ENCODE peak calls at places on chromosomes 4 and X, in nine cellular contexts. One of them, this sample, is unnamed.

GRCh38 chrX:150352581-150352980 is 10.5 kb upstream of the MAMLD1 start:
- DNase-seq in upper lobe of right lung: no peak
- DNase-seq in transverse colon: no peak
- DNase-seq in A549: no peak
- DNase-seq in body of pancreas: no peak
- DNase-seq in lower lobe of right lung: no peak
- DNase-seq in fibroblast of lung: peak; percentile 62
- DNase-seq in ovary: no peak
- DNase-seq in prostate gland: no peak
- DNase-seq in this sample: no peak

GRCh38 chr4:128107766-128108165 is 46.7 kb downstream of the LARP1B start:
- DNase-seq in upper lobe of right lung: no peak
- DNase-seq in transverse colon: no peak
- DNase-seq in A549: no peak
- DNase-seq in body of pancreas: no peak
- DNase-seq in lower lobe of right lung: no peak
- DNase-seq in fibroblast of lung: peak; percentile 5
- DNase-seq in ovary: no peak
- DNase-seq in prostate gland: no peak
- DNase-seq in this sample: no peak

GRCh38 chr4:15149842-15150592 is 147.7 kb downstream of the CPEB2 start:
- DNase-seq in upper lobe of right lung: peak; percentile 82
- DNase-seq in transverse colon: peak; percentile 46
- DNase-seq in A549: peak; percentile 43
- DNase-seq in body of pancreas: peak; percentile 52
- DNase-seq in lower lobe of right lung: peak; percentile 82
- DNase-seq in fibroblast of lung: peak; percentile 80
- DNase-seq in ovary: peak; percentile 81
- DNase-seq in prostate gland: peak; percentile 94
- DNase-seq in this sample: peak; percentile 73

GRCh38 chrX:42366181-42366580 is 411.8 kb downstream of the PPP1R2C start:
- DNase-seq in upper lobe of right lung: no peak
- DNase-seq in transverse colon: no peak
- DNase-seq in A549: no peak
- DNase-seq in body of pancreas: no peak
- DNase-seq in lower lobe of right lung: no peak
- DNase-seq in fibroblast of lung: no peak
- DNase-seq in ovary: no peak
- DNase-seq in prostate gland: no peak
- DNase-seq in this sample: no peak

GRCh38 chr4:188647820-188648380 is 508.7 kb downstream of the TRIML1 start:
- DNase-seq in upper lobe of right lung: no peak
- DNase-seq in transverse colon: no peak
- DNase-seq in A549: no peak
- DNase-seq in body of pancreas: no peak
- DNase-seq in lower lobe of right lung: no peak
- DNase-seq in fibroblast of lung: no peak
- DNase-seq in ovary: no peak
- DNase-seq in prostate gland: no peak
- DNase-seq in this sample: no peak

GRCh38 chr4:184824081-184824775 is 1.5 kb downstream of the ACSL1 start:
- DNase-seq in upper lobe of right lung: no peak
- DNase-seq in transverse colon: no peak
- DNase-seq in A549: no peak
- DNase-seq in body of pancreas: no peak
- DNase-seq in lower lobe of right lung: no peak
- DNase-seq in fibroblast of lung: no peak
- DNase-seq in ovary: no peak
- DNase-seq in prostate gland: no peak
- DNase-seq in this sample: no peak

GRCh38 chr4:1714303-1715001 is 2.3 kb upstream of the SLBP start:
- DNase-seq in upper lobe of right lung: peak; percentile 36
- DNase-seq in transverse colon: no peak
- DNase-seq in A549: no peak
- DNase-seq in body of pancreas: no peak
- DNase-seq in lower lobe of right lung: no peak
- DNase-seq in fibroblast of lung: no peak
- DNase-seq in ovary: peak; percentile 9
- DNase-seq in prostate gland: no peak
- DNase-seq in this sample: no peak

GRCh38 chr4:53478671-53479456 is 101.4 kb downstream of the FIP1L1 start:
- DNase-seq in upper lobe of right lung: no peak
- DNase-seq in transverse colon: no peak
- DNase-seq in A549: no peak
- DNase-seq in body of pancreas: no peak
- DNase-seq in lower lobe of right lung: no peak
- DNase-seq in fibroblast of lung: peak; percentile 89
- DNase-seq in ovary: no peak
- DNase-seq in prostate gland: no peak
- DNase-seq in this sample: peak; percentile 75

GRCh38 chr4:138241281-138242075 is 671 bp downstream of the SLC7A11 start:
- DNase-seq in upper lobe of right lung: no peak
- DNase-seq in transverse colon: no peak
- DNase-seq in A549: no peak
- DNase-seq in body of pancreas: peak; percentile 51
- DNase-seq in lower lobe of right lung: no peak
- DNase-seq in fibroblast of lung: peak; percentile 45
- DNase-seq in ovary: no peak
- DNase-seq in prostate gland: no peak
- DNase-seq in this sample: peak; percentile 42

DNA sequence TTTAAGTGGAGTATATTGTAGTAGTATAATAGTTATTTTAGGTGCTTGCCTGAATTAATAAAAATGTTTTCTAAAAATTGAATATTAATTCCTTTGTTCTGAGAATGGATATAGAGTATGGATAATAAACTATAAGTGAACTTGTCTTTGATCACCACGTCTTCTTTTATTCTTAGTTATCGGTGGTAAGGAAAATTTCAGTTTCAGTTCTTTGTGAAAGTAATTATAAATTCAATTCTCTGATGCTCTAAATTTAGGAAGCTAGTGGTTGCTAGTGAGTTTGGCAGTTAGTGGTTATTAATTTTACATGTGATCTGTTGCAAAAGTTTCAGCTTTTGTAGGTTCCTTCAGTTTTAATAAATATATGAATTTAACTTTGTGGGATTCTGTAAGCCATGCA is 30.8 kb downstream of the MRPL1 start:
- DNase-seq in upper lobe of right lung: no peak
- DNase-seq in transverse colon: no peak
- DNase-seq in A549: no peak
- DNase-seq in body of pancreas: no peak
- DNase-seq in lower lobe of right lung: no peak
- DNase-seq in fibroblast of lung: no peak
- DNase-seq in ovary: no peak
- DNase-seq in prostate gland: no peak
- DNase-seq in this sample: no peak
- H3K27ac ChIP-seq in upper lobe of right lung: no peak overlapping the region
- H3K27ac ChIP-seq in transverse colon: no peak overlapping the region
- H3K27ac ChIP-seq in A549: no peak overlapping the region
- H3K27ac ChIP-seq in body of pancreas: no peak overlapping the region
- H3K27ac ChIP-seq in lower lobe of right lung: no peak overlapping the region
- H3K27ac ChIP-seq in fibroblast of lung: no peak overlapping the region
- H3K27ac ChIP-seq in ovary: no peak overlapping the region
- H3K27ac ChIP-seq in prostate gland: no peak overlapping the region
- H3K27ac ChIP-seq in this sample: no peak overlapping the region

GRCh38 chr4:145870155-145871020 is 68.2 kb downstream of the ZNF827 start:
- DNase-seq in upper lobe of right lung: no peak
- DNase-seq in transverse colon: no peak
- DNase-seq in A549: no peak
- DNase-seq in body of pancreas: no peak
- DNase-seq in lower lobe of right lung: no peak
- DNase-seq in fibroblast of lung: no peak
- DNase-seq in ovary: no peak
- DNase-seq in prostate gland: no peak
- DNase-seq in this sample: no peak

GRCh38 chr4:145871209-145871608 is 67.4 kb downstream of the ZNF827 start:
- DNase-seq in upper lobe of right lung: no peak
- DNase-seq in transverse colon: no peak
- DNase-seq in A549: no peak
- DNase-seq in body of pancreas: no peak
- DNase-seq in lower lobe of right lung: no peak
- DNase-seq in fibroblast of lung: no peak
- DNase-seq in ovary: no peak
- DNase-seq in prostate gland: no peak
- DNase-seq in this sample: no peak

GRCh38 chr4:145867416-145867815 is 71.2 kb downstream of the ZNF827 start:
- DNase-seq in upper lobe of right lung: no peak
- DNase-seq in transverse colon: no peak
- DNase-seq in A549: no peak
- DNase-seq in body of pancreas: no peak
- DNase-seq in lower lobe of right lung: no peak
- DNase-seq in fibroblast of lung: no peak
- DNase-seq in ovary: no peak
- DNase-seq in prostate gland: no peak
- DNase-seq in this sample: no peak

GRCh38 chr4:145865274-145865941 is 73.2 kb downstream of the ZNF827 start:
- DNase-seq in upper lobe of right lung: no peak
- DNase-seq in transverse colon: no peak
- DNase-seq in A549: no peak
- DNase-seq in body of pancreas: no peak
- DNase-seq in lower lobe of right lung: no peak
- DNase-seq in fibroblast of lung: no peak
- DNase-seq in ovary: no peak
- DNase-seq in prostate gland: no peak
- DNase-seq in this sample: no peak

DNA sequence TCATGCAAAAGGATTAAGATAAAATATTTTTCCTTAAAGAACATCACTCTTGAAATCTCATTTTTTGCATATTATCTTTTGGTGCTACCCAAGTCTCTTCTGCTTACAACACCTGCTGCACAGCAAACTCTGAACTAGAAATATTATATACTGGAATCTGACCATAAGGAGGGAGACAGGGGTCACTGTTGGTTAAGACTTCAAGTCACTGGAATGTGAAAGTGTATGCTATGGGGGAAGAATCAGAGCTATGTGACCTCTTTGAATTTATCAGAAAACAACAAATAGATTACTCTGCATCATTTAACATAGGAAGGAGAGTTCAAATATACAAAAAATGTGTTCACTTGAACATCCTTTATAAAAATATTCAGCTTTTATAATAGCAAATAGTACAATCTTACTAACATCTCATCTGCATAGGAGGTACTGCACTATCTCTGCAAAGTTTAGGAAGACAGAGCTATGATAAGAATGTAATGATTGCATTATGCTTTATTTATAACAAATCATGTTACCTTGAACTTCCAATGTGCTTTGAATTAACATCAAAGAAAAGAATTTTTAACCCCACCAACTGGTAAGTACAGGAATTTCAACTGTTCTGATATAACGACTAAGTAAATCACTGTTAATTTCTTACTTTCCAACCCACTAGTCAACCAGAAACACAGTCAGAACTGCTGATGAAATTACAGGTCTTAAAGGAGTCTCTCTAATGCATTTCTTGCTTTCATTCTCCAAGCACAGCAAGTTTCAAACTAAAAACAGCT is 69.8 kb downstream of the ZNF827 start:
- DNase-seq in upper lobe of right lung: no peak
- DNase-seq in transverse colon: no peak
- DNase-seq in A549: no peak
- DNase-seq in body of pancreas: no peak
- DNase-seq in lower lobe of right lung: no peak
- DNase-seq in fibroblast of lung: peak; percentile 12
- DNase-seq in ovary: no peak
- DNase-seq in prostate gland: no peak
- DNase-seq in this sample: peak; percentile 21
- TF ChIP-seq CTCF in upper lobe of right lung: peak; percentile 12
- TF ChIP-seq CTCF in transverse colon: no peak
- TF ChIP-seq CTCF in A549: peak; percentile 7
- TF ChIP-seq CTCF in body of pancreas: no peak
- TF ChIP-seq CTCF in lower lobe of right lung: no peak
- TF ChIP-seq CTCF in fibroblast of lung: no peak
- TF ChIP-seq CTCF in ovary: no peak
- TF ChIP-seq CTCF in prostate gland: no peak
- TF ChIP-seq CTCF in this sample: peak; percentile 27

DNA sequence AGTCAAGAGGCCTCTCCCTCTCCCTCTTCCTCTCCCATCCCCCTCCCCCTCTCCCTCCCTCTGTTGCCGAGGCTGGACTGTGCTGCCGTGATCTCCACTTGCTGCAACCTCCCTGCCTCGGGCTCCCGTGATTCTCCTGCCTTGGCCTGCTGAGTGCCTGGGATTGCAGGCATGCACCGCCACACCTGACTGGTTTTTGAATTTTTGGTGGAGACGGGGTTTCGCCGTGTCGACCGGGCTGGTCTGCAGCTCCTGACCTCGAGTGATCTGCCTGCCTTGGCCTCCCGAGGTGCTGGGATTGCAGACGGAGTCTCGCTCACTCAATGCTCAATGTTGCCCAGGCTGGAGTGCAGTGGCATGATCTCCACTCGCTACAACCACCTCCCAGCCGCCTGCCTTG is 165.1 kb downstream of the CENPC start:
- DNase-seq in upper lobe of right lung: no peak
- DNase-seq in transverse colon: no peak
- DNase-seq in A549: no peak
- DNase-seq in body of pancreas: no peak
- DNase-seq in lower lobe of right lung: no peak
- DNase-seq in fibroblast of lung: no peak
- DNase-seq in ovary: no peak
- DNase-seq in prostate gland: no peak
- DNase-seq in this sample: no peak
- H3K27ac ChIP-seq in upper lobe of right lung: no peak overlapping the region
- H3K27ac ChIP-seq in transverse colon: no peak overlapping the region
- H3K27ac ChIP-seq in A549: no peak overlapping the region
- H3K27ac ChIP-seq in body of pancreas: no peak overlapping the region
- H3K27ac ChIP-seq in lower lobe of right lung: no peak overlapping the region
- H3K27ac ChIP-seq in fibroblast of lung: no peak overlapping the region
- H3K27ac ChIP-seq in ovary: no peak overlapping the region
- H3K27ac ChIP-seq in prostate gland: no peak overlapping the region
- H3K27ac ChIP-seq in this sample: no peak overlapping the region

GRCh38 chr4:337143-337931 is at the start of gene ZNF141:
- DNase-seq in upper lobe of right lung: peak; percentile 96
- DNase-seq in transverse colon: peak; percentile 97
- DNase-seq in A549: peak; percentile 96
- DNase-seq in body of pancreas: peak; percentile 95
- DNase-seq in lower lobe of right lung: peak; percentile 95
- DNase-seq in fibroblast of lung: peak; percentile 99
- DNase-seq in ovary: peak; percentile 97
- DNase-seq in prostate gland: peak; percentile 98
- DNase-seq in this sample: peak; percentile 98

GRCh38 chr4:338759-339097 is 1.1 kb downstream of the ZNF141 start:
- DNase-seq in upper lobe of right lung: no peak
- DNase-seq in transverse colon: no peak
- DNase-seq in A549: no peak
- DNase-seq in body of pancreas: peak; percentile 24
- DNase-seq in lower lobe of right lung: no peak
- DNase-seq in fibroblast of lung: no peak
- DNase-seq in ovary: peak; percentile 28
- DNase-seq in prostate gland: no peak
- DNase-seq in this sample: peak; percentile 6

GRCh38 chr4:336893-337142 is 796 bp upstream of the ZNF141 start:
- DNase-seq in upper lobe of right lung: no peak
- DNase-seq in transverse colon: no peak
- DNase-seq in A549: no peak
- DNase-seq in body of pancreas: no peak
- DNase-seq in lower lobe of right lung: no peak
- DNase-seq in fibroblast of lung: no peak
- DNase-seq in ovary: no peak
- DNase-seq in prostate gland: no peak
- DNase-seq in this sample: no peak

GRCh38 chr4:337932-338758 is 531 bp downstream of the ZNF141 start:
- DNase-seq in upper lobe of right lung: peak; percentile 85
- DNase-seq in transverse colon: no peak
- DNase-seq in A549: peak; percentile 3
- DNase-seq in body of pancreas: no peak
- DNase-seq in lower lobe of right lung: peak; percentile 74
- DNase-seq in fibroblast of lung: peak; percentile 40
- DNase-seq in ovary: peak; percentile 57
- DNase-seq in prostate gland: peak; percentile 7
- DNase-seq in this sample: peak; percentile 56

GRCh38 chr4:340011-340410 is 2.4 kb downstream of the ZNF141 start:
- DNase-seq in upper lobe of right lung: no peak
- DNase-seq in transverse colon: no peak
- DNase-seq in A549: no peak
- DNase-seq in body of pancreas: no peak
- DNase-seq in lower lobe of right lung: no peak
- DNase-seq in fibroblast of lung: no peak
- DNase-seq in ovary: no peak
- DNase-seq in prostate gland: no peak
- DNase-seq in this sample: no peak
- TF ChIP-seq CTCF in upper lobe of right lung: no peak
- TF ChIP-seq CTCF in transverse colon: no peak
- TF ChIP-seq CTCF in A549: no peak
- TF ChIP-seq CTCF in body of pancreas: no peak
- TF ChIP-seq CTCF in lower lobe of right lung: no peak
- TF ChIP-seq CTCF in fibroblast of lung: no peak
- TF ChIP-seq CTCF in ovary: no peak
- TF ChIP-seq CTCF in prostate gland: no peak
- TF ChIP-seq CTCF in this sample: peak; percentile 13